ENCODE peak calls at places on chromosomes 13 and 19, in five cellular contexts. C is GM13977, D is lower leg skin, Z is AG10803, O is thoracic aorta. A is an unnamed sample.

GRCh38 chr19:33242129-33242528 is 16.5 kb upstream of the SLC7A10 start:
- DNase-seq in Z (no peak), O (no peak), D (no peak), C (no peak), A (no peak)

GRCh38 chr19:49210108-49210900 is 52.7 kb downstream of the TRPM4 start:
- DNase-seq in D (no peak), O (no peak), Z (no peak), C (no peak), A (peak)

GRCh38 chr19:20558011-20558410 is 7.6 kb downstream of the ZNF737 start:
- DNase-seq in O (no peak), C (no peak), Z (no peak), D (no peak), A (peak)

GRCh38 chr19:52941941-52942370 is 18.7 kb upstream of the ZNF888 start:
- DNase-seq in D (peak), Z (peak), O (no peak), C (no peak), A (peak)

GRCh38 chr13:99986751-99987150 is 5.2 kb downstream of the ZIC2 start:
- DNase-seq in Z (no peak), D (no peak), C (no peak), O (no peak), A (no peak)

GRCh38 chr13:112968380-112968909 is 569 bp upstream of the MCF2L start:
- DNase-seq in Z (no peak), D (no peak), O (no peak), C (peak), A (no peak)

GRCh38 chr19:30448386-30449130 is 76.4 kb downstream of the ZNF536 start:
- DNase-seq in Z (peak), D (no peak), O (no peak), C (no peak), A (no peak)

GRCh38 chr19:30920238-30920637 is 429.0 kb downstream of the TSHZ3 start:
- DNase-seq in D (peak), C (no peak), Z (no peak), O (no peak), A (no peak)

GRCh38 chr19:53892981-53893325 is 11.0 kb downstream of the PRKCG start:
- DNase-seq in D (no peak), Z (no peak), C (no peak), O (no peak), A (peak)

A was measured in H9.